ENCODE peak calls at places on chromosomes 1 and 21, in ten cellular contexts. E, U, O, Y, Q, X, D, R, C and W are unnamed samples.

GRCh38 chr1:5650283-5651026 is 341.8 kb downstream of the NPHP4 start:
- DNase-seq in X (no peak), C (no peak), E (no peak), O (peak; percentile 28), R (no peak), U (no peak), Q (no peak), D (no peak), Y (no peak), W (no peak)

GRCh38 chr1:172704446-172705176 is 45.7 kb downstream of the FASLG start:
- DNase-seq in Y (no peak), C (no peak), X (no peak), R (no peak), D (no peak), E (no peak), Q (no peak), U (no peak), O (no peak), W (no peak)

GRCh38 chr1:201591348-201591747 is 52.4 kb downstream of the NAV1 start:
- DNase-seq in C (no peak), Y (no peak), Q (no peak), O (no peak), U (no peak), E (peak; percentile 18), R (no peak), X (no peak), D (no peak), W (no peak)

GRCh38 chr1:23825076-23825761 is at the start of gene HMGCL:
- DNase-seq in Y (peak; percentile 90), U (peak; percentile 97), R (peak; percentile 96), E (peak; percentile 94), Q (peak; percentile 67), O (peak; percentile 86), X (peak; percentile 93), D (peak; percentile 95), C (peak; percentile 93), W (peak; percentile 68)

GRCh38 chr1:55913565-55913964 is 665.8 kb downstream of the PLPP3 start:
- DNase-seq in X (no peak), U (no peak), E (no peak), O (no peak), D (no peak), R (no peak), Q (no peak), Y (no peak), C (no peak), W (no peak)

GRCh38 chr21:42513985-42514882 is 582 bp downstream of the SLC37A1 start:
- DNase-seq in D (peak; percentile 77), E (peak; percentile 75), Y (no peak), Q (no peak), R (peak; percentile 74), U (peak; percentile 88), O (no peak), C (peak; percentile 69), X (peak; percentile 61), W (no peak)

GRCh38 chr1:87169250-87169910 is 159.3 kb upstream of the LMO4 start:
- DNase-seq in O (no peak), U (no peak), X (peak; percentile 14), R (no peak), E (no peak), D (no peak), C (no peak), Y (no peak), Q (no peak), W (no peak)

GRCh38 chr1:151846062-151846568 is 6.5 kb upstream of the C2CD4D start:
- DNase-seq in Y (peak; percentile 65), C (no peak), E (no peak), X (no peak), U (no peak), O (no peak), Q (no peak), R (no peak), D (no peak), W (no peak)

GRCh38 chr1:159854101-159854692 is 8.3 kb downstream of the VSIG8 start:
- DNase-seq in D (peak; percentile 93), Q (peak; percentile 5), U (peak; percentile 91), O (peak; percentile 59), Y (peak; percentile 52), X (peak; percentile 73), E (peak; percentile 89), R (peak; percentile 72), C (peak; percentile 85), W (no peak)

GRCh38 chr1:159855709-159856108 is 6.7 kb downstream of the VSIG8 start:
- DNase-seq in U (no peak), D (no peak), O (no peak), Q (no peak), X (no peak), C (no peak), R (no peak), Y (no peak), E (no peak), W (no peak)

GRCh38 chr1:159853417-159853816 is 9.0 kb downstream of the VSIG8 start:
- DNase-seq in X (no peak), R (no peak), D (no peak), Q (no peak), Y (no peak), C (no peak), E (no peak), U (no peak), O (no peak), W (no peak)

GRCh38 chr1:159856576-159856975 is 5.9 kb downstream of the VSIG8 start:
- DNase-seq in Y (no peak), R (no peak), X (no peak), O (no peak), Q (no peak), D (no peak), U (no peak), C (no peak), E (no peak), W (no peak)

GRCh38 chr1:159854693-159855192 is 7.7 kb downstream of the VSIG8 start:
- DNase-seq in R (peak; percentile 88), O (peak; percentile 80), U (peak; percentile 95), E (peak; percentile 93), Q (peak; percentile 49), D (peak; percentile 89), Y (peak; percentile 82), X (no peak), C (peak; percentile 90), W (no peak)
- TF ChIP-seq CTCF in R (no peak), O (peak; percentile 22), U (no peak), E (peak; percentile 25), Q (no peak), D (no peak), Y (no peak), X (no peak), C (peak; percentile 32), W (no peak)

GRCh38 chr21:44614961-44615391 is 3.1 kb downstream of the KRTAP10-8 start:
- DNase-seq in Y (no peak), U (no peak), D (no peak), R (no peak), X (no peak), Q (no peak), O (no peak), E (no peak), C (no peak), W (no peak)

GRCh38 chr21:44616591-44616926 is 4.7 kb downstream of the KRTAP10-8 start:
- DNase-seq in Q (no peak), X (no peak), U (no peak), C (no peak), D (no peak), R (no peak), E (no peak), O (no peak), Y (no peak), W (no peak)

GRCh38 chr21:44615466-44615865 is 3.6 kb downstream of the KRTAP10-8 start:
- DNase-seq in Q (no peak), X (no peak), R (no peak), E (no peak), C (no peak), Y (no peak), D (no peak), O (no peak), U (no peak), W (no peak)

GRCh38 chr21:44617071-44617501 is 5.2 kb downstream of the KRTAP10-8 start:
- DNase-seq in E (no peak), Y (no peak), D (no peak), O (no peak), C (no peak), Q (no peak), X (no peak), R (no peak), U (peak; percentile 70), W (no peak)

DNA sequence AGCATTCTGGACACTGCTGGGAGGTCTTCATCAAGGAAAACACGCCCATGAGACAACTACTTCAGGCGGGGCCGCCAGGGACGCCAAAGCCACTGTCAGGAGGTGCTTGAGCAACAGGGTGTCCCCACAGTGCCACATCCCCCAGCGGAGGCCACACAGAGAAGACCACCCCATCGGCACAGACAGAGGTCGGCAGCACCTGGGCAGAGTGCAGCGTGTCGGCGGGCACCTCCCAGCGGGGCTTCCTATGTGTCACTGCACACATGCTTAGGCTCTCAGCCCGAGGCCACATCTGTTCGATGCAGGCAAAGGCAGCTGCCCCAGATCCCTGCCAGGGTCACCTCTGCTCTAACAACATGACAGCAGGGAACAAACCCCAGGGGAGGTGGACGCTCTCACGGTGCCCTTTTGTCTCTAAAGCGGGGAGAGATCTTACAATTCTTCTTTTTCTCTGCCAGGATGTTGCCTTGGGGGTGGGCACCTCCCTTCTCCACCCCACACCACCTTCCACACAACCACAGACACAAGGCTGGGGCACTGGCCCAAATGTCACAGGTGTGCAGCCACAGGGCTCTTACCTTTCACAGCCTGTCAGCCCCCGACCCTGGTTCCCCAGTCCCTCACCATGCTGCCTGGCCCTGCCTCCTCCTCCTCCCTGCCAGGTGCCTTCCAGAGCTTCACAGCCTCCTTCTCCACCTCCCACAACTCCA is 4.2 kb downstream of the KRTAP10-8 start:
- DNase-seq in X (no peak), Y (no peak), Q (no peak), U (no peak), E (no peak), D (no peak), O (no peak), C (no peak), R (no peak), W (no peak)
- TF ChIP-seq CTCF in X (no peak), Y (no peak), Q (no peak), U (no peak), E (no peak), D (no peak), O (no peak), C (no peak), R (no peak), W (no peak)

GRCh38 chr1:61851849-61852692 is 109.8 kb downstream of the PATJ start:
- DNase-seq in O (no peak), C (no peak), U (no peak), Y (peak; percentile 90), D (peak; percentile 50), R (peak; percentile 36), E (no peak), X (peak; percentile 73), Q (peak; percentile 51), W (no peak)
- TF ChIP-seq CTCF in O (peak; percentile 69), C (peak; percentile 58), U (peak; percentile 70), Y (peak; percentile 80), D (peak; percentile 34), R (peak; percentile 91), E (peak; percentile 75), X (peak; percentile 79), Q (peak; percentile 73), W (peak; percentile 81)

GRCh38 chr21:32414579-32415358 is 2.3 kb downstream of the EVA1C start:
- DNase-seq in E (no peak), U (no peak), X (peak; percentile 11), O (no peak), Y (peak; percentile 68), C (no peak), D (no peak), R (peak; percentile 42), Q (no peak), W (no peak)

GRCh38 chr21:32412162-32412997 is at the start of gene EVA1C:
- DNase-seq in C (peak; percentile 55), D (peak; percentile 68), X (peak; percentile 63), Q (no peak), Y (peak; percentile 77), E (peak; percentile 83), R (peak; percentile 82), U (peak; percentile 91), O (no peak), W (no peak)

GRCh38 chr21:32411366-32412161 is 942 bp upstream of the EVA1C start:
- DNase-seq in Y (peak; percentile 85), D (peak; percentile 93), C (peak; percentile 84), U (peak; percentile 97), Q (no peak), O (peak; percentile 86), R (peak; percentile 60), E (peak; percentile 95), X (peak; percentile 55), W (no peak)

GRCh38 chr21:32413697-32414578 is 1.4 kb downstream of the EVA1C start:
- DNase-seq in D (peak; percentile 42), R (no peak), X (no peak), Y (peak; percentile 76), E (peak; percentile 80), C (peak; percentile 61), U (no peak), O (no peak), Q (no peak), W (no peak)

GRCh38 chr21:32412998-32413504 is 545 bp downstream of the EVA1C start:
- DNase-seq in Q (no peak), R (no peak), U (peak; percentile 82), O (no peak), E (peak; percentile 80), Y (peak; percentile 50), D (peak; percentile 78), C (peak; percentile 54), X (no peak), W (no peak)
- TF ChIP-seq CTCF in Q (no peak), R (peak; percentile 33), U (no peak), O (peak; percentile 11), E (no peak), Y (peak; percentile 4), D (no peak), C (no peak), X (peak; percentile 23), W (no peak)